ENCODE peak calls at places on chromosome 18, in ten cellular contexts. F, I, N, T, H, E, Z, Q, L and B are unnamed samples.

GRCh38 chr18:46719388-46719787 is 37.5 kb downstream of the ST8SIA5 start:
- DNase-seq in F (no peak), I (no peak), N (no peak), T (no peak), H (no peak), E (no peak), Z (no peak), Q (no peak), L (no peak), B (no peak)

GRCh38 chr18:44537521-44537920 is 143.2 kb upstream of the SETBP1 start:
- DNase-seq in F (peak; percentile 90), I (no peak), N (no peak), T (peak; percentile 79), H (no peak), E (peak; percentile 74), Z (no peak), Q (peak; percentile 95), L (no peak), B (no peak)

GRCh38 chr18:40485318-40485717 is 1469.7 kb upstream of the PIK3C3 start:
- DNase-seq in F (peak; percentile 5), I (no peak), N (no peak), T (peak; percentile 12), H (no peak), E (peak; percentile 65), Z (no peak), Q (peak; percentile 24), L (no peak), B (no peak)

GRCh38 chr18:36887055-36887570 is 58.2 kb downstream of the KIAA1328 start:
- DNase-seq in F (no peak), I (no peak), N (no peak), T (no peak), H (no peak), E (no peak), Z (no peak), Q (peak; percentile 14), L (no peak), B (no peak)

GRCh38 chr18:58536534-58537271 is 92.2 kb downstream of the ALPK2 start:
- DNase-seq in F (no peak), I (no peak), N (peak; percentile 13), T (no peak), H (no peak), E (no peak), Z (no peak), Q (no peak), L (no peak), B (no peak)

GRCh38 chr18:30616414-30616813 is 426.1 kb downstream of the DSC3 start:
- DNase-seq in F (no peak), I (no peak), N (no peak), T (no peak), H (no peak), E (no peak), Z (no peak), Q (no peak), L (no peak), B (no peak)

GRCh38 chr18:48592540-48592939 is 53.7 kb downstream of the CTIF start:
- DNase-seq in F (no peak), I (peak; percentile 19), N (peak; percentile 69), T (no peak), H (no peak), E (no peak), Z (no peak), Q (no peak), L (no peak), B (no peak)

GRCh38 chr18:46042571-46043123 is 29.4 kb downstream of the PSTPIP2 start:
- DNase-seq in F (peak; percentile 73), I (no peak), N (no peak), T (peak; percentile 84), H (no peak), E (peak; percentile 43), Z (no peak), Q (peak; percentile 54), L (no peak), B (no peak)

GRCh38 chr18:44579028-44579692 is 101.5 kb upstream of the SETBP1 start:
- DNase-seq in F (peak; percentile 30), I (no peak), N (no peak), T (peak; percentile 58), H (no peak), E (peak; percentile 72), Z (no peak), Q (peak; percentile 78), L (no peak), B (peak; percentile 17)

GRCh38 chr18:45050712-45051639 is 370.3 kb downstream of the SETBP1 start:
- DNase-seq in F (peak; percentile 87), I (no peak), N (no peak), T (peak; percentile 71), H (no peak), E (peak; percentile 96), Z (no peak), Q (peak; percentile 94), L (no peak), B (no peak)

GRCh38 chr18:43012951-43013350 is 102.5 kb downstream of the RIT2 start:
- DNase-seq in F (no peak), I (no peak), N (no peak), T (no peak), H (no peak), E (peak; percentile 38), Z (no peak), Q (no peak), L (no peak), B (no peak)

GRCh38 chr18:25147878-25148488 is 204.0 kb downstream of the ZNF521 start:
- DNase-seq in F (no peak), I (no peak), N (no peak), T (no peak), H (no peak), E (no peak), Z (no peak), Q (no peak), L (no peak), B (no peak)

GRCh38 chr18:77115461-77115907 is 17.1 kb downstream of the MBP start:
- DNase-seq in F (no peak), I (no peak), N (no peak), T (no peak), H (no peak), E (no peak), Z (no peak), Q (peak; percentile 18), L (no peak), B (no peak)

GRCh38 chr18:23838801-23839366 is 149.6 kb downstream of the LAMA3 start:
- DNase-seq in F (peak; percentile 81), I (no peak), N (no peak), T (peak; percentile 16), H (no peak), E (peak; percentile 39), Z (no peak), Q (peak; percentile 93), L (no peak), B (no peak)

GRCh38 chr18:32300914-32301313 is 111.1 kb downstream of the MEP1B start:
- DNase-seq in F (no peak), I (no peak), N (no peak), T (peak; percentile 88), H (no peak), E (no peak), Z (no peak), Q (no peak), L (no peak), B (no peak)

GRCh38 chr18:7711495-7711894 is 144.4 kb downstream of the PTPRM start:
- DNase-seq in F (no peak), I (no peak), N (no peak), T (no peak), H (no peak), E (no peak), Z (no peak), Q (no peak), L (no peak), B (no peak)

GRCh38 chr18:59540356-59540755 is 156.9 kb downstream of the CCBE1 start:
- DNase-seq in F (no peak), I (no peak), N (no peak), T (peak; percentile 45), H (no peak), E (no peak), Z (no peak), Q (no peak), L (no peak), B (no peak)

GRCh38 chr18:6876646-6877045 is 147.1 kb downstream of the ARHGAP28 start:
- DNase-seq in F (no peak), I (no peak), N (no peak), T (no peak), H (no peak), E (peak; percentile 18), Z (no peak), Q (peak; percentile 46), L (no peak), B (no peak)

GRCh38 chr18:75472391-75472790 is 44.9 kb upstream of the SMIM21 start:
- DNase-seq in F (no peak), I (no peak), N (no peak), T (no peak), H (no peak), E (no peak), Z (no peak), Q (no peak), L (no peak), B (no peak)

GRCh38 chr18:23949863-23950262 is 64.7 kb upstream of the TTC39C start:
- DNase-seq in F (no peak), I (no peak), N (no peak), T (no peak), H (no peak), E (no peak), Z (no peak), Q (no peak), L (no peak), B (no peak)

GRCh38 chr18:31555971-31556747 is 35.5 kb upstream of the TTR start:
- DNase-seq in F (peak; percentile 69), I (no peak), N (no peak), T (peak; percentile 85), H (peak; percentile 44), E (peak; percentile 76), Z (peak; percentile 43), Q (peak; percentile 57), L (peak; percentile 34), B (peak; percentile 75)

GRCh38 chr18:79372991-79373390 is 22.7 kb upstream of the NFATC1 start:
- DNase-seq in F (no peak), I (no peak), N (no peak), T (no peak), H (no peak), E (no peak), Z (no peak), Q (no peak), L (no peak), B (no peak)

GRCh38 chr18:2857491-2858063 is 10.8 kb downstream of the EMILIN2 start:
- DNase-seq in F (no peak), I (no peak), N (no peak), T (peak; percentile 100), H (no peak), E (peak; percentile 87), Z (no peak), Q (peak; percentile 94), L (peak; percentile 88), B (no peak)

GRCh38 chr18:55407191-55407590 is 180.8 kb downstream of the TCF4 start:
- DNase-seq in F (no peak), I (no peak), N (no peak), T (no peak), H (no peak), E (no peak), Z (no peak), Q (no peak), L (no peak), B (peak; percentile 87)

GRCh38 chr18:50879302-50880107 is 587 bp downstream of the ME2 start:
- DNase-seq in F (peak; percentile 47), I (no peak), N (no peak), T (peak; percentile 60), H (peak; percentile 28), E (peak; percentile 65), Z (no peak), Q (peak; percentile 59), L (peak; percentile 48), B (peak; percentile 58)

GRCh38 chr18:72128649-72129048 is 415.5 kb downstream of the CBLN2 start:
- DNase-seq in F (no peak), I (no peak), N (no peak), T (no peak), H (no peak), E (no peak), Z (no peak), Q (no peak), L (no peak), B (no peak)

GRCh38 chr18:58716046-58716766 is 44.9 kb downstream of the MALT1 start:
- DNase-seq in F (no peak), I (no peak), N (no peak), T (no peak), H (no peak), E (peak; percentile 67), Z (no peak), Q (peak; percentile 57), L (no peak), B (no peak)

GRCh38 chr18:506264-506663 is 5.8 kb upstream of the COLEC12 start:
- DNase-seq in F (no peak), I (no peak), N (no peak), T (no peak), H (no peak), E (no peak), Z (no peak), Q (peak; percentile 31), L (no peak), B (no peak)